ENCODE peak calls at places on chromosomes 3 and 15, in eight cellular contexts. D is neural progenitor cell, V is foreskin fibroblast, L is GM23338, N is HepG2, R is tibial artery, U is esophagus muscularis mucosa, E is body of pancreas. X is an unnamed sample.

GRCh38 chr15:87722941-87723691 is 533.4 kb downstream of the NTRK3 start:
- DNase-seq in D (peak), V (no peak), L (peak), N (no peak), R (no peak), U (no peak), E (no peak), X (no peak)

GRCh38 chr15:51270706-51271105 is 67.7 kb downstream of the CYP19A1 start:
- DNase-seq in D (no peak), V (no peak), L (no peak), N (no peak), R (no peak), U (no peak), E (peak), X (no peak)

GRCh38 chr3:184368804-184369183 is 7.3 kb downstream of the POLR2H start:
- DNase-seq in D (no peak), V (peak), L (no peak), N (no peak), R (no peak), U (no peak), E (no peak), X (no peak)

GRCh38 chr3:134211797-134212196 is 38.9 kb downstream of the RYK start:
- DNase-seq in D (peak), V (no peak), L (peak), N (peak), R (no peak), U (no peak), E (no peak), X (peak)

GRCh38 chr3:162295323-162295983 is 798.8 kb downstream of the OTOL1 start:
- DNase-seq in D (no peak), V (peak), L (peak), N (no peak), R (no peak), U (no peak), E (no peak), X (no peak)

GRCh38 chr3:53043738-53044137 is 2.1 kb downstream of the SFMBT1 start:
- DNase-seq in D (no peak), V (no peak), L (no peak), N (no peak), R (no peak), U (no peak), E (no peak), X (no peak)

GRCh38 chr3:189340680-189341460 is 169.1 kb downstream of the TPRG1 start:
- DNase-seq in D (peak), V (no peak), L (peak), N (peak), R (no peak), U (no peak), E (no peak), X (peak)

GRCh38 chr15:29935296-29936020 is 113.2 kb upstream of the TJP1 start:
- DNase-seq in D (no peak), V (peak), L (peak), N (no peak), R (no peak), U (no peak), E (no peak), X (peak)

GRCh38 chr3:143650120-143650519 is 198.1 kb downstream of the SLC9A9 start:
- DNase-seq in D (no peak), V (no peak), L (no peak), N (no peak), R (no peak), U (no peak), E (no peak), X (no peak)

GRCh38 chr3:197595470-197596185 is 39.9 kb upstream of the BDH1 start:
- DNase-seq in D (no peak), V (no peak), L (no peak), N (no peak), R (no peak), U (no peak), E (no peak), X (no peak)

GRCh38 chr3:163043074-163043473 is 1546.5 kb downstream of the OTOL1 start:
- DNase-seq in D (peak), V (no peak), L (peak), N (peak), R (no peak), U (no peak), E (no peak), X (no peak)

GRCh38 chr3:55097441-55097840 is 169.6 kb upstream of the LRTM1 start:
- DNase-seq in D (no peak), V (peak), L (no peak), N (no peak), R (no peak), U (no peak), E (no peak), X (no peak)

GRCh38 chr3:69006083-69006482 is 7.4 kb downstream of the EOGT start:
- DNase-seq in D (no peak), V (no peak), L (no peak), N (no peak), R (no peak), U (no peak), E (no peak), X (no peak)

DNA sequence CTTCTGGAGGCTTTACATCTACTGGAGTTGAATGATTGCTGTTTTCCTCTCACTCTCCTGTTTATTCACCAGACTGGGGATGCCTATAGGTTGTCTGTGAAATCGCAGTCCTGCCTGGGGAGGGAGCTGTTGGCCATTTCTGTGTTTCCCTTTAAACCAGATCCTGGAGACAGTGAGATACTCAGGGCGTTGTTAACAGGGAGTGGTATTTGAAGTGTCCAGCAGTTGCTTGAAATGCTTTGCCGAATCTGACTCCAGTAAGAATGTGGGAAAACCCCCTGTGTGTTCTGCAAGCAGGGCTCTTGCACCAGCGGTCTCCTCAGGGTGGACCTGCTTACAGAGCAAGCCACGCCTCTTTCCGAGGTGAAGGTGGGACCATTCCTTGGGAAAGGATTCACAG is 4.3 kb upstream of the LRRK1 start:
- DNase-seq in D (peak), V (no peak), L (peak), N (no peak), R (no peak), U (no peak), E (no peak), X (no peak)
- TF ChIP-seq CTCF in D (peak), V (no peak), L (peak), N (no peak), R (no peak), U (no peak), E (no peak), X (peak)

GRCh38 chr3:179450901-179451334 is 352 bp downstream of the GNB4 start:
- DNase-seq in D (peak), V (no peak), L (peak), N (no peak), R (peak), U (no peak), E (no peak), X (peak)

GRCh38 chr3:179453967-179454366 is 2.7 kb upstream of the GNB4 start:
- DNase-seq in D (peak), V (no peak), L (no peak), N (no peak), R (no peak), U (no peak), E (no peak), X (no peak)

GRCh38 chr3:179451335-179452165 is at the start of gene GNB4:
- DNase-seq in D (peak), V (peak), L (peak), N (no peak), R (peak), U (peak), E (peak), X (peak)

GRCh38 chr3:179452872-179453271 is 1.6 kb upstream of the GNB4 start:
- DNase-seq in D (no peak), V (no peak), L (no peak), N (no peak), R (no peak), U (no peak), E (no peak), X (no peak)

DNA sequence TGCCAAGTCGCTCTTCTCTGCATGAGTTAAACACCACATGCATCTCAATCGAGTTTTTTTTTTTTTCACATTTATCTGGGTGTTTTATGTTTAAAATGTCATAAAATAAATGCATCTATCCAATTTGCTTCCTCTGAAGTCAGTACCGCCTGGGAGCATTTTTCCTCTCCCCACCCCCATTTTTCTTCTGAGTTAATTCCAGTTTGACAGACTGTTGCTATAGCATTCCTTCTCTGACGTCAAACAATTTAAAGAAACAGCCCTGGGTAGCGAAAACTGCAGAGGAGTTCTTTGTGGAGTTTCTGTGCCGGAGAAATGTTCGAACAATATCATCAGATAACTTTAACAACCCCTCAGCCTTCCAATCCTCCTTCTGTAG is 885 bp upstream of the GNB4 start:
- DNase-seq in D (no peak), V (peak), L (peak), N (no peak), R (no peak), U (peak), E (no peak), X (no peak)
- H3K4me3 ChIP-seq in D (peak), V (peak), L (peak), N (no peak), R (peak), U (peak), E (no peak), X (peak)

GRCh38 chr3:95272791-95273190 is 1209.9 kb downstream of the NSUN3 start:
- DNase-seq in D (no peak), V (no peak), L (no peak), N (no peak), R (no peak), U (no peak), E (no peak), X (no peak)

DNA sequence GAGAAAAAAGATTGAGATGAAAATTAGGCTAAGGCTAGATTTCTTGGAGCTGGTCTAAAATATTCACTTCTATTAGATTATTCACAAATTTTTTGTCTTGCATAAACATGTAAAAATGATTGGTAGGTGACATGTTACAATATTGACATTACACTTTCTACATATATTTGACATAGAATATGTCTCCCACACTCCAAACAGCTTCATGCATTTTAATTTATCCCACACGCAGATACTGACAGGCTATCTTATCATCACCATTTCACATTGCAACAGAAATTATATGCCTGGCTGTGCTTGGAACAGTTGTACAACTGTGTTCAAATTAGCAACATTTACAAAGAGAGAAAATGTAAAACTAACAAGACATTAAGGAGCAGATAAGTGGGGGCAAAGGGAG is 1208.5 kb downstream of the NSUN3 start:
- DNase-seq in D (no peak), V (no peak), L (no peak), N (no peak), R (no peak), U (no peak), E (no peak), X (no peak)
- TF ChIP-seq CTCF in D (no peak), V (no peak), L (no peak), N (no peak), R (no peak), U (no peak), E (no peak), X (no peak)

GRCh38 chr3:172622156-172622555 is 88.7 kb downstream of the NCEH1 start:
- DNase-seq in D (no peak), V (no peak), L (peak), N (no peak), R (no peak), U (no peak), E (no peak), X (no peak)
- H3K4me3 ChIP-seq in D (no peak), V (no peak), L (no peak), N (no peak), R (no peak), U (no peak), E (no peak), X (no peak)

GRCh38 chr3:71586810-71587242 is 3.3 kb upstream of the FOXP1 start:
- DNase-seq in D (no peak), V (no peak), L (no peak), N (no peak), R (no peak), U (peak), E (no peak), X (peak)
- TF ChIP-seq CTCF in D (no peak), V (no peak), L (no peak), N (no peak), R (no peak), U (no peak), E (no peak), X (peak)

DNA sequence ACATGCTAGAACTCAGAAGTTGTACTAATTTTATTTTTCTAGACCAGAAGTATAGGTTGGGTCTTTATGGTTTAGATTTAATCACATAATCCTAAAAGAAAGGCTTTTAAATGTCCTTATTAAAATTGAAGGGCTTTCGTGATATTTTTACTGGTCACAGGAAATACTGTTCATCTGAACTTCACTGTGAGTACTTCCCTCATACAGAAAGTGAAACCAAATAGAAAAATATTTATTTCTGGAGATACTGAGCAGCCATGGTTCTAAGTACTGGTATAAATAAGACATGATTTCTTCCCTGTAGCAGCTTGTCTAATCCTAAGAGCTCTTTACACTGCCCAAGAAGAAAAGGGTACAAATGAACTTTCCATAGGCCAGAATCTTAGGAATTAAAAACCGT is 2.0 kb downstream of the SNRK start:
- DNase-seq in D (no peak), V (no peak), L (no peak), N (no peak), R (no peak), U (no peak), E (no peak), X (peak)
- H3K4me3 ChIP-seq in D (no peak), V (peak), L (no peak), N (peak), R (peak), U (peak), E (peak), X (peak)

DNA sequence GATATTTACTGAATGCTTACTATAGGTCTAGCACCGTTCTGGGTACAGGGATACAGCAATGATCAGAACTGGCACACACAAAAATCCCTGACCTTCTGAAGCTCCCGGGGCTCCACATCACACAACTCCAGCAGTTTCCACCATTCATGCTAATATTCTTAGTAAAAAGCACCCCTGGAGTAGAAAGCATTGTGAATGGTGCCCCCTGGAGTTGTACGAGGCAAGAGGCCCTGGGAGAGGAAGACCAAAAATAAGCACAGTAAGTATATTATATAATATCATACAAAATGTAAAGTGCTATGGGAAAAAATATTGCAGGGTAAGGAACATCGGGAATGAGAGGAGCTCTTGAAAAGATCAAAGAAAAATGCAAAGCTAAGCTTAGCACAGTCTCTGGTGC is 790 bp upstream of the SRGAP3 start:
- DNase-seq in D (peak), V (no peak), L (peak), N (no peak), R (no peak), U (no peak), E (no peak), X (no peak)
- TF ChIP-seq CTCF in D (peak), V (no peak), L (peak), N (peak), R (no peak), U (no peak), E (no peak), X (no peak)

X was measured in OCI-LY7.